ENCODE peak calls at places on chromosome 13, in six cellular contexts. L is thoracic aorta; P is fibroblast of villous mesenchyme; J is NCI-H1105; H is activated naive CD8-positive, alpha-beta T cell treated with anti-CD3 and anti-CD28 coated beads, Interleukin-2, amount 50 U/mL, for 24 hours; X is bronchial epithelial cell. D is an unnamed sample.

GRCh38 chr13:99280166-99280565 is 22.0 kb upstream of the GPR18 start:
- DNase-seq in X (peak; percentile 47), L (no peak), J (no peak), P (peak; percentile 31), H (no peak), D (no peak)

GRCh38 chr13:25153736-25154135 is 18.4 kb downstream of the AMER2 start:
- DNase-seq in J (no peak), H (no peak), P (no peak), L (no peak), X (no peak), D (no peak)

GRCh38 chr13:61770697-61771096 is 355.0 kb upstream of the PCDH20 start:
- DNase-seq in P (no peak), H (no peak), X (no peak), J (no peak), L (no peak), D (no peak)

GRCh38 chr13:48808689-48809088 is 155.0 kb downstream of the CYSLTR2 start:
- DNase-seq in L (no peak), X (no peak), H (no peak), J (no peak), P (peak; percentile 90), D (no peak)

GRCh38 chr13:44431150-44431549 is 57.5 kb downstream of the SERP2 start:
- DNase-seq in J (no peak), L (no peak), H (no peak), X (no peak), P (no peak), D (no peak)

GRCh38 chr13:48769107-48769704 is 115.5 kb downstream of the CYSLTR2 start:
- DNase-seq in J (peak; percentile 23), X (peak; percentile 80), P (peak; percentile 93), L (peak; percentile 85), H (peak; percentile 84), D (peak; percentile 66)

GRCh38 chr13:48750588-48751383 is 97.1 kb downstream of the CYSLTR2 start:
- DNase-seq in H (no peak), X (no peak), L (no peak), J (no peak), P (peak; percentile 51), D (no peak)

GRCh38 chr13:39016087-39016486 is 21.8 kb downstream of the PROSER1 start:
- DNase-seq in J (no peak), L (no peak), H (no peak), P (no peak), X (no peak), D (no peak)

GRCh38 chr13:44854264-44855060 is 134.8 kb downstream of the NUFIP1 start:
- DNase-seq in P (no peak), H (no peak), X (no peak), J (peak; percentile 11), L (no peak), D (peak; percentile 87)

GRCh38 chr13:44141213-44141724 is 232.4 kb upstream of the SERP2 start:
- DNase-seq in X (peak; percentile 74), P (no peak), J (no peak), H (no peak), L (no peak), D (no peak)

GRCh38 chr13:110250258-110250891 is 56.6 kb downstream of the COL4A1 start:
- DNase-seq in J (no peak), H (no peak), P (peak; percentile 91), L (no peak), X (peak; percentile 63), D (no peak)

GRCh38 chr13:94327318-94327717 is 152.2 kb downstream of the DCT start:
- DNase-seq in P (no peak), J (no peak), L (no peak), X (no peak), H (no peak), D (no peak)

GRCh38 chr13:110680852-110681251 is 25.1 kb downstream of the CARS2 start:
- DNase-seq in J (no peak), P (peak; percentile 25), H (no peak), X (no peak), L (no peak), D (no peak)